ENCODE peak calls at places on chromosomes 13 and 19, in four cellular contexts. L, W, D and P are unnamed samples.

GRCh38 chr13:28819748-28820098 is 416 bp upstream of the MTUS2 start:
- DNase-seq in D (no peak), W (peak; percentile 30), L (no peak), P (no peak)

GRCh38 chr13:20828540-20829364 is 55.0 kb upstream of the EEF1AKMT1 start:
- DNase-seq in W (peak; percentile 47), D (peak; percentile 34), L (no peak), P (no peak)

GRCh38 chr19:37251308-37252229 is 33.6 kb downstream of the ZNF383 start:
- DNase-seq in D (peak; percentile 98), L (peak; percentile 98), W (peak; percentile 100), P (peak; percentile 95)

GRCh38 chr19:3443840-3444694 is 36.3 kb downstream of the SMIM24 start:
- DNase-seq in W (peak; percentile 15), D (no peak), L (peak; percentile 60), P (no peak)

GRCh38 chr19:46388311-46389095 is 24.9 kb downstream of the CCDC8 start:
- DNase-seq in L (no peak), W (no peak), D (no peak), P (no peak)

GRCh38 chr19:3163230-3163886 is 15.2 kb upstream of the S1PR4 start:
- DNase-seq in W (peak; percentile 28), L (peak; percentile 31), D (no peak), P (no peak)

GRCh38 chr13:114053026-114053425 is 79.2 kb upstream of the C13orf46 start:
- DNase-seq in W (peak; percentile 85), D (no peak), L (peak; percentile 79), P (no peak)

GRCh38 chr19:2912306-2912705 is 11.6 kb downstream of the ZNF57 start:
- DNase-seq in D (no peak), W (no peak), L (no peak), P (no peak)

GRCh38 chr19:58385313-58386165 is 1.5 kb upstream of the RPS5 start:
- DNase-seq in L (no peak), W (no peak), D (no peak), P (no peak)

GRCh38 chr19:5142725-5143097 is 173.8 kb downstream of the KDM4B start:
- DNase-seq in L (no peak), D (no peak), W (no peak), P (no peak)

GRCh38 chr19:54307389-54307788 is 5.6 kb downstream of the LILRA5 start:
- DNase-seq in W (no peak), L (no peak), D (no peak), P (no peak)

GRCh38 chr13:62556973-62557372 is 1141.3 kb upstream of the PCDH20 start:
- DNase-seq in D (no peak), L (no peak), W (no peak), P (no peak)

GRCh38 chr19:43662487-43662886 is 7.5 kb downstream of the PLAUR start:
- DNase-seq in L (no peak), W (no peak), D (no peak), P (no peak)
- TF ChIP-seq CTCF in L (peak; percentile 62), W (peak; percentile 43), D (peak; percentile 45), P (peak; percentile 53)

GRCh38 chr19:19057317-19057716 is 6.5 kb upstream of the SLC25A42 start:
- DNase-seq in W (no peak), L (no peak), D (no peak), P (no peak)
- TF ChIP-seq CTCF in W (no peak), L (no peak), D (no peak), P (no peak)

GRCh38 chr19:42487025-42487797 is 41.1 kb downstream of the CEACAM1 start:
- DNase-seq in W (no peak), D (no peak), L (no peak), P (no peak)
- TF ChIP-seq CTCF in W (no peak), D (no peak), L (no peak), P (no peak)

DNA sequence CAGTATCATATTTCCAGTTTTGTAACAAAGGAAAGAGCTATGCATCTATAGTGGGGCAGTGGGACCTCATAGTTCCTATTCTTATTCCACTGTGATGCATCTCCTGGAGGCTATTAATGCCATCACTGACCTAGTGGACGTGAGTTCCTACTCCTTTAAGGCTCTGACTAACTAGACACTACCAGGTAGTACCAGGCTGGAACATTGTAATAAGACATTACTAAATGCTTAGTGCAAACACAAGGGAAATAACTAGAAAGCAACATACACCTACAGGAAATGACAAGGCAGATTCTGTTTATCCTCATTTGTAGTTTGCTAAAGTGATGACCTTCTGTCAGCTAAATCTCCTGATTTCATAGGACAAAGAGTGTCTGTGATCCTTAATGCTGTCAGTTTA is 192.5 kb downstream of the POSTN start:
- DNase-seq in L (no peak), D (no peak), W (no peak), P (no peak)
- TF ChIP-seq CTCF in L (no peak), D (no peak), W (no peak), P (no peak)